ENCODE peak calls at places on chromosomes 12 and 14, in seven cellular contexts. One of them, this sample, is unnamed.

GRCh38 chr14:96064866-96065265 is 25.7 kb downstream of the C14orf132 start:
- DNase-seq in transverse colon: no peak
- DNase-seq in GM12878: no peak
- DNase-seq in GM12892: no peak
- DNase-seq in K562: no peak
- DNase-seq in endothelial cell of umbilical vein: no peak
- DNase-seq in H1: no peak
- DNase-seq in this sample: no peak

GRCh38 chr12:12684375-12685106 is 11.4 kb downstream of the GPR19 start:
- DNase-seq in transverse colon: no peak
- DNase-seq in GM12892: no peak
- DNase-seq in H1: peak
- DNase-seq in endothelial cell of umbilical vein: peak
- DNase-seq in GM12878: no peak
- DNase-seq in K562: peak
- DNase-seq in this sample: no peak

GRCh38 chr12:13289644-13290285 is 93.2 kb downstream of the EMP1 start:
- DNase-seq in GM12878: no peak
- DNase-seq in K562: no peak
- DNase-seq in H1: no peak
- DNase-seq in transverse colon: no peak
- DNase-seq in GM12892: no peak
- DNase-seq in endothelial cell of umbilical vein: no peak
- DNase-seq in this sample: no peak

GRCh38 chr12:104827587-104827986 is 130.5 kb downstream of the SLC41A2 start:
- DNase-seq in endothelial cell of umbilical vein: no peak
- DNase-seq in GM12892: no peak
- DNase-seq in transverse colon: no peak
- DNase-seq in K562: peak
- DNase-seq in GM12878: no peak
- DNase-seq in H1: no peak
- DNase-seq in this sample: no peak

GRCh38 chr12:19648173-19648572 is 208.9 kb downstream of the AEBP2 start:
- DNase-seq in K562: no peak
- DNase-seq in GM12878: no peak
- DNase-seq in endothelial cell of umbilical vein: peak
- DNase-seq in transverse colon: no peak
- DNase-seq in GM12892: no peak
- DNase-seq in H1: no peak
- DNase-seq in this sample: no peak

GRCh38 chr12:24993756-24994155 is 44.9 kb upstream of the BCAT1 start:
- DNase-seq in endothelial cell of umbilical vein: no peak
- DNase-seq in GM12892: no peak
- DNase-seq in GM12878: no peak
- DNase-seq in K562: no peak
- DNase-seq in transverse colon: no peak
- DNase-seq in H1: no peak
- DNase-seq in this sample: no peak

GRCh38 chr14:21086908-21087293 is 11.6 kb downstream of the ZNF219 start:
- DNase-seq in GM12878: no peak
- DNase-seq in endothelial cell of umbilical vein: no peak
- DNase-seq in H1: no peak
- DNase-seq in transverse colon: no peak
- DNase-seq in GM12892: no peak
- DNase-seq in K562: no peak
- DNase-seq in this sample: no peak

GRCh38 chr14:56666716-56667115 is 87.1 kb downstream of the TMEM260 start:
- DNase-seq in GM12892: no peak
- DNase-seq in transverse colon: no peak
- DNase-seq in GM12878: no peak
- DNase-seq in H1: no peak
- DNase-seq in endothelial cell of umbilical vein: peak
- DNase-seq in K562: no peak
- DNase-seq in this sample: no peak

GRCh38 chr12:26338574-26339572 is 143.5 kb downstream of the SSPN start:
- DNase-seq in GM12892: no peak
- DNase-seq in endothelial cell of umbilical vein: peak
- DNase-seq in K562: no peak
- DNase-seq in transverse colon: no peak
- DNase-seq in GM12878: no peak
- DNase-seq in H1: no peak
- DNase-seq in this sample: no peak

GRCh38 chr14:94113908-94114588 is 3.5 kb downstream of the IFI27 start:
- DNase-seq in GM12878: no peak
- DNase-seq in H1: no peak
- DNase-seq in transverse colon: no peak
- DNase-seq in endothelial cell of umbilical vein: peak
- DNase-seq in K562: no peak
- DNase-seq in GM12892: no peak
- DNase-seq in this sample: no peak

GRCh38 chr12:70722584-70723343 is 85.5 kb upstream of the PTPRB start:
- DNase-seq in endothelial cell of umbilical vein: peak
- DNase-seq in GM12892: no peak
- DNase-seq in GM12878: no peak
- DNase-seq in H1: no peak
- DNase-seq in transverse colon: no peak
- DNase-seq in K562: no peak
- DNase-seq in this sample: no peak

GRCh38 chr12:32100888-32101287 is 5.8 kb upstream of the BICD1 start:
- DNase-seq in endothelial cell of umbilical vein: no peak
- DNase-seq in GM12892: no peak
- DNase-seq in H1: no peak
- DNase-seq in transverse colon: no peak
- DNase-seq in GM12878: no peak
- DNase-seq in K562: no peak
- DNase-seq in this sample: no peak

GRCh38 chr12:117129391-117129790 is 30.2 kb upstream of the TESC start:
- DNase-seq in H1: no peak
- DNase-seq in GM12892: no peak
- DNase-seq in transverse colon: no peak
- DNase-seq in K562: no peak
- DNase-seq in endothelial cell of umbilical vein: no peak
- DNase-seq in GM12878: no peak
- DNase-seq in this sample: no peak

DNA sequence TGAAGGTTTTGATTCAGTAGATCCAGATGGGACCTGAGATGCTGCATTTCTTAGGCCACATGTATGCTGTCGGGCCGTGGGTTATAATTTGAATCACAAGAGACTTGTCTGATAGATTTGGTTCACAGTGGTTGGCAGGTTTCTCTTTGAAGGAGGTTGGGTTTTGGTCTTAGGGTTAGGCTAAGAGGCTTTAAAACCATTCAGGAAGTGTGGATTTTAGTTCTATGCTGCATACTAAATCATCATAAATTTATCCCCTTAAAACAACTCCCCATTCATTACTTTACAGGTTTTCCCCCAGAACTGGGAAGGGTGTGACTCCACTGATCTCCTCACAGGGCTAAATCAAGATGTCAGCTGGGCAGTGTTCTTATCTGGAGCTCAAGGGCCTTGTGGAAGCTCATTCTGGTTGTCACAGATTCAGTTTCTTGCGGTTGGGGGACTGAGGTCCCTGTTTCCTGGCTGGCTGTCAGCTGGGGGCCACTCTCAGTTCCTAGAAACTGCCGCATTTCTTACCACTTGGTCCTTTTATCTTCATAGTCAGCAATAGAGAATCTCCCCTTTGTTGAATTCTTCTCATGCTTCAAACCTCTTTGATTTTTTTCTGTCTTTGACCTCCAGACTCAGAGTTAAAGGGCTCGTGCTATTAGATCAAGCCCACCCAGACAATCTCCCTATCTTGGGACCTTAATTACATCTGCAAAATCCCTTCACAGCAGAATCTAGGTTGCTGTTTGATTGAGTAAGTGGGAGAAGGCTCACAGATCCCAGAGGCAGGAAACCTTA is 20.6 kb upstream of the PCNX1 start:
- DNase-seq in K562: no peak
- DNase-seq in GM12878: peak
- DNase-seq in transverse colon: peak
- DNase-seq in GM12892: no peak
- DNase-seq in endothelial cell of umbilical vein: no peak
- DNase-seq in H1: no peak
- DNase-seq in this sample: no peak
- TF ChIP-seq POLR2A in K562: no peak
- TF ChIP-seq POLR2A in GM12878: no peak
- TF ChIP-seq POLR2A in transverse colon: no peak
- TF ChIP-seq POLR2A in GM12892: peak
- TF ChIP-seq POLR2A in endothelial cell of umbilical vein: no peak
- TF ChIP-seq POLR2A in H1: no peak
- TF ChIP-seq POLR2A in this sample: peak

GRCh38 chr14:23323838-23324454 is 2.7 kb downstream of the PABPN1 start:
- DNase-seq in H1: no peak
- DNase-seq in K562: no peak
- DNase-seq in GM12878: no peak
- DNase-seq in GM12892: no peak
- DNase-seq in transverse colon: no peak
- DNase-seq in endothelial cell of umbilical vein: no peak
- DNase-seq in this sample: no peak

GRCh38 chr14:23324993-23325392 is 3.7 kb downstream of the PABPN1 start:
- DNase-seq in GM12892: no peak
- DNase-seq in K562: no peak
- DNase-seq in GM12878: no peak
- DNase-seq in transverse colon: no peak
- DNase-seq in endothelial cell of umbilical vein: no peak
- DNase-seq in H1: no peak
- DNase-seq in this sample: no peak

GRCh38 chr14:23327947-23328744 is 6.9 kb downstream of the PABPN1 start:
- DNase-seq in endothelial cell of umbilical vein: peak
- DNase-seq in H1: no peak
- DNase-seq in transverse colon: peak
- DNase-seq in K562: peak
- DNase-seq in GM12892: no peak
- DNase-seq in GM12878: no peak
- DNase-seq in this sample: peak

GRCh38 chr14:23324455-23324846 is 3.2 kb downstream of the PABPN1 start:
- DNase-seq in H1: no peak
- DNase-seq in transverse colon: no peak
- DNase-seq in GM12892: no peak
- DNase-seq in endothelial cell of umbilical vein: no peak
- DNase-seq in K562: peak
- DNase-seq in GM12878: no peak
- DNase-seq in this sample: no peak

GRCh38 chr14:23326491-23327332 is 5.5 kb downstream of the PABPN1 start:
- DNase-seq in H1: no peak
- DNase-seq in endothelial cell of umbilical vein: no peak
- DNase-seq in transverse colon: no peak
- DNase-seq in GM12892: no peak
- DNase-seq in K562: no peak
- DNase-seq in GM12878: no peak
- DNase-seq in this sample: no peak
- TF ChIP-seq POLR2AphosphoS5 in H1: peak
- TF ChIP-seq POLR2AphosphoS5 in endothelial cell of umbilical vein: peak
- TF ChIP-seq POLR2AphosphoS5 in transverse colon: no peak
- TF ChIP-seq POLR2AphosphoS5 in GM12892: peak
- TF ChIP-seq POLR2AphosphoS5 in K562: peak
- TF ChIP-seq POLR2AphosphoS5 in GM12878: peak
- TF ChIP-seq POLR2AphosphoS5 in this sample: peak

DNA sequence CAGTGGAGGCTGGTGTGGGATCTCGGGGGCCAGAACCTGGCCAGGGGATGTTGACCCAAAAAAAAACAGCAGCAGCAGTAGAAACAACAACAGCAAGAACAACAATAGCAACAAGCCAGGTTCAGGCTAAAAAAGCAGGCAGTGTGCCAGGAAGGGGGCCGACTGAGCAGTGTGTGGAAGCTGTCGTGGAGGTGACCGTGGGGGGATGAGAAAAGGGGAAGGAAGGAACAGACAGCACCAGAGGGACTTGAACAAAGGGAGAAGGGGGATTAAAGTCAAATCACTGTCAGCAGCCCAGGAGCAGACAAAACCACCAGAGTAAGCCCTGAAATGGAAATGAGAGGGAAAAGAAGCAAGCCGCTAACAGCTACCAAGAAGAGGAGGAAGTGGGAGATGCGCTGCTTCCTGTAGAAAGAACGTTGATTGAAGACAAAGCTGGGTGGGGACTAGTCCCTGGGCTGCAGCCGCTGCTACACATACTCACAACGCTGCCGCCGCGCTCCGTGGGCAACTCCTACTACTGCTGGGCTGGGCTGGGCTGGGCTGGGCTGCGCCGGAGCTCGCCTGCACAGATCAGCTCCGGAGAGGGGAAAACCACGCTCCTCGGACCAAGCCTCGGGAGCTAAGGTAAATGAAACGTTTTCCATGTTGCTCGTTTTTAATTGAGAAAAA is at the start of gene GNG2:
- DNase-seq in GM12878: peak
- DNase-seq in H1: no peak
- DNase-seq in K562: no peak
- DNase-seq in endothelial cell of umbilical vein: peak
- DNase-seq in GM12892: peak
- DNase-seq in transverse colon: peak
- DNase-seq in this sample: no peak
- TF ChIP-seq POLR2A in GM12878: peak
- TF ChIP-seq POLR2A in H1: no peak
- TF ChIP-seq POLR2A in K562: no peak
- TF ChIP-seq POLR2A in endothelial cell of umbilical vein: no peak
- TF ChIP-seq POLR2A in GM12892: peak
- TF ChIP-seq POLR2A in transverse colon: peak
- TF ChIP-seq POLR2A in this sample: peak

GRCh38 chr12:7091171-7091570 is 1.1 kb downstream of the C1R start:
- DNase-seq in K562: no peak
- DNase-seq in GM12878: no peak
- DNase-seq in endothelial cell of umbilical vein: no peak
- DNase-seq in GM12892: no peak
- DNase-seq in transverse colon: no peak
- DNase-seq in H1: no peak
- DNase-seq in this sample: no peak

GRCh38 chr12:7092986-7093460 is 778 bp upstream of the C1R start:
- DNase-seq in GM12878: no peak
- DNase-seq in H1: no peak
- DNase-seq in transverse colon: no peak
- DNase-seq in K562: no peak
- DNase-seq in GM12892: no peak
- DNase-seq in endothelial cell of umbilical vein: no peak
- DNase-seq in this sample: no peak

GRCh38 chr12:7090222-7090998 is 1.8 kb downstream of the C1R start:
- DNase-seq in H1: no peak
- DNase-seq in endothelial cell of umbilical vein: no peak
- DNase-seq in GM12892: no peak
- DNase-seq in transverse colon: no peak
- DNase-seq in GM12878: no peak
- DNase-seq in K562: no peak
- DNase-seq in this sample: no peak

GRCh38 chr12:7092229-7092985 is at the start of gene C1R:
- DNase-seq in endothelial cell of umbilical vein: peak
- DNase-seq in H1: no peak
- DNase-seq in transverse colon: peak
- DNase-seq in GM12892: peak
- DNase-seq in K562: peak
- DNase-seq in GM12878: no peak
- DNase-seq in this sample: peak

DNA sequence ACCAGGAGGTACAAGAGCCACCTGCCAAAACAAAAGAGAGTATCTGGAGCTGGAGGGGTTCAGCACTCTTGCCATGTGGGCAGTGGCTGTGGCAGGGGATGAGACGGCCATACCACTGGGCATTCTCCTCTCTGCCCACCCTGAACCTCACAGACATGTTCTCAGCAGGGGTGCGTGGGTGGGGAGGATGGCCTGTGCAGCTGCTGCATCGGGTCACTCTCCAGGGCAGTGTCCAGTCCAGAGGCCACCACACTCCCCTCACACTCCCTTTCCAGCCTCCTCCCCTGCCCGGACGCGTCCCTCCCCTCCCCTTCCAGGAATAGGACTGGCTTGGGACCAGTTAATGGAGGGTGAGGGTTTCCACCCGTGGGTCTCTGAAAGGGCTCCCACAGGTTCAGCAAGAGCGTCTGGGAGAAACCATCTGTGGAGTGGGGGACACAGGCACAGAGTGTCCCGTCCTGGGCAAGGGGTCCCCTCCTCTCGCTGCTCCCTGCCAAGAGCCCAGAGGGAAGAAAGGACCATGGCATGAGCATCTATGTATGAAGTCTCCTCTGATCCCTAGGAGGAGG is 501 bp downstream of the C1R start:
- DNase-seq in GM12878: no peak
- DNase-seq in H1: no peak
- DNase-seq in transverse colon: peak
- DNase-seq in K562: no peak
- DNase-seq in endothelial cell of umbilical vein: no peak
- DNase-seq in GM12892: no peak
- DNase-seq in this sample: peak
- TF ChIP-seq POLR2AphosphoS5 in GM12878: no peak
- TF ChIP-seq POLR2AphosphoS5 in H1: no peak
- TF ChIP-seq POLR2AphosphoS5 in transverse colon: no peak
- TF ChIP-seq POLR2AphosphoS5 in K562: no peak
- TF ChIP-seq POLR2AphosphoS5 in endothelial cell of umbilical vein: no peak
- TF ChIP-seq POLR2AphosphoS5 in GM12892: no peak
- TF ChIP-seq POLR2AphosphoS5 in this sample: no peak

This sample was measured in GM12891.